ENCODE peak calls at places on chromosomes 6 and 20, in four cellular contexts. R, C, E and K are unnamed samples.

GRCh38 chr6:140609956-140610355 is 1235.5 kb upstream of the CITED2 start:
- DNase-seq in R (no peak), C (no peak), E (no peak), K (no peak)

GRCh38 chr6:107115695-107116327 is 496 bp upstream of the BEND3 start:
- DNase-seq in R (no peak), C (peak), E (no peak), K (peak)

GRCh38 chr6:144338951-144339681 is 54.0 kb downstream of the UTRN start:
- DNase-seq in R (no peak), C (no peak), E (no peak), K (no peak)

GRCh38 chr6:73516712-73517489 is 3.9 kb downstream of the EEF1A1 start:
- DNase-seq in R (peak), C (peak), E (no peak), K (no peak)

GRCh38 chr6:32940656-32941411 is at the start of gene HLA-DMB:
- DNase-seq in R (peak), C (peak), E (peak), K (peak)

GRCh38 chr20:10954137-10954840 is 280.5 kb upstream of the JAG1 start:
- DNase-seq in R (peak), C (no peak), E (no peak), K (no peak)

GRCh38 chr20:57267158-57267821 is 849 bp upstream of the BMP7 start:
- DNase-seq in R (no peak), C (no peak), E (no peak), K (no peak)

GRCh38 chr6:112016335-112016734 is 37.6 kb upstream of the CCN6 start:
- DNase-seq in R (peak), C (peak), E (no peak), K (no peak)

GRCh38 chr6:52244400-52244799 is at the start of gene IL17F:
- DNase-seq in R (no peak), C (no peak), E (no peak), K (no peak)

GRCh38 chr20:21286775-21287174 is 16.4 kb upstream of the XRN2 start:
- DNase-seq in R (no peak), C (peak), E (no peak), K (no peak)

GRCh38 chr6:135819665-135820064 is 31.8 kb upstream of the PDE7B start:
- DNase-seq in R (no peak), C (no peak), E (no peak), K (no peak)

DNA sequence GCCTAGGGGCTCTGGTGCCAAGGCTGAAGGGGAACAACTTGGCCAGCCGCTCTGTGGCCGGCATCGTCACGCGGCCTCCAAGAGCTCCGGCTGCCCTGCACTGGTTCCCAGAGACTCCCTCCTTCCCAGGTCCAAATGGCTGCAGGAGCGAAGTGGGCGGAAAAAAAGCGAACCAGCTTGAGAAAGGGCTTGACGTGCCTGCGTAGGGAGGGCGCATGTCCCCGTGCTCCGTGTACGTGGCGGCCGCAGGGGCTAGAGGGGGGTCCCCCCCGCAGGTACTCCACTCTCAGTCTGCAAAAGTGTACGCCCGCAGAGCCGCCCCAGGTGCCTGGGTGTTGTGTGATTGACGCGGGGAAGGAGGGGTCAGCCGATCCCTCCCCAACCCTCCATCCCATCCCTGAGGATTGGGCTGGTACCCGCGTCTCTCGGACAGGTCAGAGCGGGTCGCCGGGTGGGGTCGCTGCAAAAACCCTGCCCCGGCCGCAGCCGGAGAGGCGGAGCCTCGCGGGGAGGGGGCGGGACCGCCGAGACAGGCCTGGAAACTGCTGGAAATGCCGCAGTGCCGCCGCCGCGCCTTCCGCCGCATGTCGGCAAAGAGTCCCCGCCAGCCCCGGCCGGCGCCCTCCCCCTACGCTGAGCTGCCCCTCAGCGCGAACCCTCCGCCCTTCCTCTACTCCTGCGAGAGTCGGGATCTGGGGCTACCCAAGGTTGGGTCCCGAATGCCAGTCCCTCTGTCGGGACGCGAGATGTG is 814 bp upstream of the HSP90AB1 start:
- DNase-seq in R (peak), C (peak), E (no peak), K (peak)
- TF ChIP-seq FOS in R (no peak), C (no peak), E (no peak), K (no peak)

GRCh38 chr6:14065350-14065749 is 52.2 kb upstream of the CD83 start:
- DNase-seq in R (no peak), C (no peak), E (no peak), K (no peak)

GRCh38 chr6:14068623-14069022 is 48.9 kb upstream of the CD83 start:
- DNase-seq in R (no peak), C (no peak), E (no peak), K (no peak)

GRCh38 chr6:14068133-14068532 is 49.4 kb upstream of the CD83 start:
- DNase-seq in R (peak), C (peak), E (no peak), K (no peak)

GRCh38 chr6:14070457-14070856 is 47.1 kb upstream of the CD83 start:
- DNase-seq in R (no peak), C (no peak), E (no peak), K (no peak)

GRCh38 chr6:14066782-14067406 is 50.7 kb upstream of the CD83 start:
- DNase-seq in R (peak), C (peak), E (no peak), K (peak)
- TF ChIP-seq FOS in R (no peak), C (no peak), E (no peak), K (no peak)

GRCh38 chr6:75107913-75108312 is 97.9 kb downstream of the COL12A1 start:
- DNase-seq in R (no peak), C (no peak), E (no peak), K (no peak)

GRCh38 chr6:75108333-75108974 is 97.4 kb downstream of the COL12A1 start:
- DNase-seq in R (no peak), C (no peak), E (no peak), K (no peak)

GRCh38 chr6:75113446-75113845 is 92.4 kb downstream of the COL12A1 start:
- DNase-seq in R (peak), C (no peak), E (no peak), K (no peak)

GRCh38 chr6:75109025-75109424 is 96.8 kb downstream of the COL12A1 start:
- DNase-seq in R (no peak), C (no peak), E (no peak), K (no peak)

GRCh38 chr6:75109757-75110156 is 96.1 kb downstream of the COL12A1 start:
- DNase-seq in R (peak), C (no peak), E (no peak), K (no peak)
- TF ChIP-seq FOS in R (no peak), C (no peak), E (no peak), K (no peak)

DNA sequence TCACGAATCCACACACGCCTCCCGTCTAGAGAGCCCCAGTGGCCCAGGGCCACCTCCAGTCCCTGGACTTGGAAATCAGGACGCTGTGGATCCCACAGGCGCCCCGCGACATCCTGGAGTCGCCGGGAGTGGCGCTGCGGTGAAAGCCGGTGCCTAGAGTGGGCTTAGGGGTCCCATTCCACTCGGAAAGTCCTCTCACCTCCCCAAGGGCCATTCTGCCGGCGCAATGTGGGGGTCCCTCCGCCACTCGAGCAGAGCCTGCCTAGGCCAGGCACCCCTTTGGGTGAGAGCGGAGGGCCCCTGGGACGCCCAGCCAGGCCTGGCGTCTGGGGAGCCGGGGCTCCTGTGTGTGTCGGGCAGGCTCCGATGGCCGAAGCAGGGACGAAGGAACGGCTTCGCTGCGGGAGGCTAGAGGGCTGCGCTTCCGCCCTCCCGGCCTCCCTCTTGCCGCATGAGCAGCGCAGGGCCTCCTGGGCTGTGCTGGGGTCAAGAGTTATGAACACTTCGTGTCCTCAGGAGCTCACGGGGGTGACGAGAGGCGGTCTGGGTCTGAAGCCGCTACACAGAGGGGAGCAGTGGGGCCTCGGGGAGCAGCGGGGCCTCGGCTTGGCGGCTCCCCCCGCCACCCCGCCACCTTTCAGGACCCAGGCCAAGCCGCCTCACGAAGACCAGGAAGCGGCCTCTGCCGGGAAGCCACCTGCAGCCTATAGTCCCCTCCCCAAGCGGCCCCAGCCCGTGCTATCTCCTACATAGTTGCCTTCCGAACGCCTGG is 13.6 kb downstream of the POU3F2 start:
- DNase-seq in R (no peak), C (no peak), E (no peak), K (no peak)
- TF ChIP-seq FOS in R (no peak), C (no peak), E (no peak), K (no peak)

GRCh38 chr20:19019734-19020364 is 192.6 kb upstream of the SLC24A3 start:
- DNase-seq in R (no peak), C (no peak), E (no peak), K (no peak)
- TF ChIP-seq FOS in R (no peak), C (no peak), E (no peak), K (no peak)

DNA sequence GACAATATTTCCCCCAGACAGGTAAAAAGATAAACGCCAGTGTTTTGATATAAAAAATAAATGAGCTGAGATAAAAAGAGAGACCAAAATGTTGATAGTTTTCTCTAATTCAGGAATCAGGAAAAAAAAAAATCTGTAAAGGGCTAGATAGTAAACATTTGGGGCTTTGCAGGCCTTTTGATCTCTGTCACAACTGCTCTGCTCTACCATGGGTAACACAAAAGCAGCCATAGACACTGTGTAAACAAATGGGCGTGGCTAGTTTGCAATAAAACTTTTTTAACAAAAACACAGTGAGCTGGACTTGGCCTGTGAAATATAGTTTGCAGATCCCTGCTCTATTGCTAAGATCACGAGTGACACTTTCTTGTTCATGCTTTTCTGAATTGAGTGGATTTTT is 219.1 kb upstream of the STXBP5 start:
- DNase-seq in R (no peak), C (no peak), E (no peak), K (peak)
- TF ChIP-seq FOS in R (no peak), C (no peak), E (no peak), K (no peak)